ENCODE peak calls at places on chromosomes 2 and 18, in five cellular contexts. T is iPS-NIHi11, Q is NCI-H2227 treated with DMSO at 0.1 percent for 48 hours, E is astrocyte of the spinal cord, H is head of caudate nucleus. L is an unnamed sample.

GRCh38 chr2:234249873-234250272 is 199.4 kb downstream of the SPP2 start:
- DNase-seq in Q (no peak), T (no peak), H (no peak), E (peak; percentile 78), L (no peak)

GRCh38 chr18:2881490-2882195 is 34.8 kb downstream of the EMILIN2 start:
- DNase-seq in H (no peak), T (no peak), Q (no peak), E (peak; percentile 85), L (no peak)

GRCh38 chr2:20447437-20448245 is 767 bp downstream of the RHOB start:
- DNase-seq in H (peak; percentile 52), T (no peak), E (peak; percentile 54), Q (peak; percentile 33), L (peak; percentile 41)

GRCh38 chr18:30288662-30289414 is 753.7 kb downstream of the DSC3 start:
- DNase-seq in Q (no peak), T (no peak), E (no peak), H (no peak), L (no peak)

GRCh38 chr18:7168408-7168807 is 50.8 kb upstream of the LAMA1 start:
- DNase-seq in H (no peak), Q (no peak), E (no peak), T (no peak), L (no peak)

GRCh38 chr2:172698041-172698863 is 37.4 kb upstream of the RAPGEF4 start:
- DNase-seq in E (peak; percentile 93), Q (no peak), T (peak; percentile 26), H (no peak), L (no peak)

GRCh38 chr18:49052891-49053644 is 102.3 kb upstream of the SMAD7 start:
- DNase-seq in T (no peak), E (peak; percentile 97), H (no peak), Q (no peak), L (no peak)

GRCh38 chr2:54704688-54705605 is 18.5 kb upstream of the EML6 start:
- DNase-seq in H (no peak), E (peak; percentile 80), Q (peak; percentile 30), T (peak; percentile 13), L (peak; percentile 37)

GRCh38 chr2:172726172-172726735 is 9.4 kb upstream of the RAPGEF4 start:
- DNase-seq in E (peak; percentile 54), Q (no peak), H (no peak), T (no peak), L (no peak)

GRCh38 chr18:62933261-62933887 is 218.0 kb downstream of the PHLPP1 start:
- DNase-seq in E (no peak), Q (no peak), T (no peak), H (no peak), L (no peak)

GRCh38 chr2:238167761-238168160 is 9.0 kb downstream of the ERFE start:
- DNase-seq in E (no peak), H (no peak), T (no peak), Q (no peak), L (no peak)

GRCh38 chr18:52995875-52996274 is 655.9 kb downstream of the DCC start:
- DNase-seq in Q (no peak), T (no peak), E (no peak), H (no peak), L (no peak)

GRCh38 chr2:63790913-63791312 is 50.8 kb upstream of the UGP2 start:
- DNase-seq in H (no peak), Q (no peak), T (no peak), E (peak; percentile 87), L (no peak)

GRCh38 chr2:193446967-193447366 is 1252.2 kb upstream of the TMEFF2 start:
- DNase-seq in E (no peak), Q (no peak), H (no peak), T (no peak), L (no peak)

GRCh38 chr2:99420031-99420430 is 69.8 kb downstream of the REV1 start:
- DNase-seq in Q (no peak), H (no peak), T (no peak), E (peak; percentile 17), L (no peak)

GRCh38 chr18:37440206-37440605 is 125.4 kb downstream of the CELF4 start:
- DNase-seq in Q (no peak), H (no peak), T (no peak), E (no peak), L (no peak)

GRCh38 chr2:170218931-170219330 is 41.0 kb downstream of the MYO3B start:
- DNase-seq in E (no peak), Q (no peak), T (no peak), H (no peak), L (no peak)

GRCh38 chr2:23760746-23761145 is 166.2 kb downstream of the ATAD2B start:
- DNase-seq in Q (peak; percentile 5), T (no peak), H (no peak), E (peak; percentile 79), L (peak; percentile 12)

GRCh38 chr2:128058114-128058513 is 30.3 kb upstream of the SAP130 start:
- DNase-seq in T (no peak), H (no peak), E (no peak), Q (no peak), L (no peak)

GRCh38 chr2:100861340-100861739 is 41.4 kb downstream of the NPAS2 start:
- DNase-seq in T (no peak), H (no peak), Q (no peak), E (no peak), L (no peak)

GRCh38 chr2:235183789-235184188 is 232.0 kb downstream of the SH3BP4 start:
- DNase-seq in H (no peak), T (no peak), E (no peak), Q (no peak), L (no peak)

GRCh38 chr2:207230261-207231105 is 64.7 kb upstream of the KLF7 start:
- DNase-seq in Q (peak; percentile 35), T (peak; percentile 72), H (no peak), E (peak; percentile 23), L (no peak)

GRCh38 chr18:23238152-23238531 is 102.9 kb downstream of the CABLES1 start:
- DNase-seq in E (peak; percentile 85), T (no peak), Q (no peak), H (no peak), L (no peak)

GRCh38 chr2:15042824-15043223 is 410.3 kb downstream of the LRATD1 start:
- DNase-seq in H (no peak), E (peak; percentile 88), Q (peak; percentile 39), T (no peak), L (no peak)

GRCh38 chr2:160730296-160730995 is 236.8 kb upstream of the RBMS1 start:
- DNase-seq in H (no peak), T (no peak), Q (no peak), E (no peak), L (no peak)